ENCODE peak calls at places on chromosomes 5 and 9, in ten cellular contexts. X, G, U, I, M, R, F, L, H and Y are unnamed samples.

GRCh38 chr5:127934791-127935256 is 148.7 kb upstream of the SLC12A2 start:
- DNase-seq in X (no peak), G (no peak), U (no peak), I (peak; percentile 87), M (no peak), R (peak; percentile 69), F (peak; percentile 59), L (no peak), H (no peak), Y (no peak)

GRCh38 chr9:76580188-76580587 is 121.2 kb downstream of the GCNT1 start:
- DNase-seq in X (no peak), G (no peak), U (no peak), I (no peak), M (no peak), R (no peak), F (no peak), L (no peak), H (no peak), Y (no peak)

GRCh38 chr9:129570450-129571297 is 50.2 kb downstream of the C9orf50 start:
- DNase-seq in X (peak; percentile 84), G (no peak), U (no peak), I (peak; percentile 31), M (peak; percentile 81), R (peak; percentile 97), F (peak; percentile 65), L (no peak), H (no peak), Y (no peak)

GRCh38 chr5:146516151-146516475 is at the start of gene GPR151:
- DNase-seq in X (no peak), G (no peak), U (no peak), I (no peak), M (no peak), R (no peak), F (no peak), L (no peak), H (no peak), Y (no peak)

GRCh38 chr9:109335929-109336328 is 15.1 kb upstream of the EPB41L4B start:
- DNase-seq in X (no peak), G (no peak), U (no peak), I (no peak), M (no peak), R (no peak), F (no peak), L (no peak), H (no peak), Y (no peak)

GRCh38 chr9:114047717-114048116 is 30.4 kb downstream of the AMBP start:
- DNase-seq in X (peak; percentile 56), G (no peak), U (no peak), I (peak; percentile 31), M (no peak), R (peak; percentile 30), F (no peak), L (no peak), H (no peak), Y (no peak)

GRCh38 chr9:130938184-130938651 is 829 bp downstream of the FIBCD1 start:
- DNase-seq in X (no peak), G (no peak), U (no peak), I (no peak), M (no peak), R (no peak), F (no peak), L (no peak), H (no peak), Y (no peak)

GRCh38 chr5:95422842-95423241 is 31.7 kb downstream of the FAM81B start:
- DNase-seq in X (no peak), G (no peak), U (no peak), I (no peak), M (no peak), R (peak; percentile 33), F (no peak), L (no peak), H (no peak), Y (no peak)